ENCODE peak calls at places on chromosomes 3 and 15, in nine cellular contexts. One of them, this sample, is unnamed.

GRCh38 chr3:111735912-111736311 is 123.2 kb upstream of the PHLDB2 start:
- DNase-seq in NCI-H510A: no peak
- DNase-seq in MG63: no peak
- DNase-seq in A549: no peak
- DNase-seq in mesendoderm: no peak
- DNase-seq in heart right ventricle: no peak
- DNase-seq in aorta: no peak
- DNase-seq in cardiac muscle cell: no peak
- DNase-seq in mammary epithelial cell: no peak
- DNase-seq in this sample: no peak

GRCh38 chr3:57927916-57928315 is 80.3 kb upstream of the FLNB start:
- DNase-seq in A549: no peak
- DNase-seq in mesendoderm: no peak
- DNase-seq in MG63: no peak
- DNase-seq in NCI-H510A: no peak
- DNase-seq in cardiac muscle cell: no peak
- DNase-seq in mammary epithelial cell: no peak
- DNase-seq in aorta: no peak
- DNase-seq in heart right ventricle: no peak
- DNase-seq in this sample: no peak

GRCh38 chr3:106290304-106290997 is 421.6 kb upstream of the CBLB start:
- DNase-seq in mammary epithelial cell: no peak
- DNase-seq in MG63: no peak
- DNase-seq in mesendoderm: no peak
- DNase-seq in heart right ventricle: no peak
- DNase-seq in aorta: no peak
- DNase-seq in A549: no peak
- DNase-seq in NCI-H510A: no peak
- DNase-seq in cardiac muscle cell: no peak
- DNase-seq in this sample: no peak

GRCh38 chr15:29131336-29132109 is 138.1 kb downstream of the NSMCE3 start:
- DNase-seq in MG63: no peak
- DNase-seq in NCI-H510A: no peak
- DNase-seq in mammary epithelial cell: no peak
- DNase-seq in heart right ventricle: no peak
- DNase-seq in aorta: no peak
- DNase-seq in A549: no peak
- DNase-seq in cardiac muscle cell: no peak
- DNase-seq in mesendoderm: no peak
- DNase-seq in this sample: no peak

GRCh38 chr3:8319935-8320634 is 181.5 kb upstream of the LMCD1 start:
- DNase-seq in MG63: no peak
- DNase-seq in heart right ventricle: no peak
- DNase-seq in cardiac muscle cell: no peak
- DNase-seq in A549: peak
- DNase-seq in NCI-H510A: no peak
- DNase-seq in mammary epithelial cell: peak
- DNase-seq in mesendoderm: peak
- DNase-seq in aorta: no peak
- DNase-seq in this sample: no peak

GRCh38 chr15:31398677-31399260 is 72.1 kb downstream of the KLF13 start:
- DNase-seq in cardiac muscle cell: no peak
- DNase-seq in mammary epithelial cell: peak
- DNase-seq in aorta: no peak
- DNase-seq in heart right ventricle: no peak
- DNase-seq in A549: no peak
- DNase-seq in MG63: peak
- DNase-seq in NCI-H510A: no peak
- DNase-seq in mesendoderm: no peak
- DNase-seq in this sample: no peak

GRCh38 chr3:194323785-194324735 is 27.1 kb downstream of the CPN2 start:
- DNase-seq in cardiac muscle cell: peak
- DNase-seq in heart right ventricle: peak
- DNase-seq in MG63: peak
- DNase-seq in NCI-H510A: no peak
- DNase-seq in mammary epithelial cell: no peak
- DNase-seq in aorta: no peak
- DNase-seq in A549: peak
- DNase-seq in mesendoderm: no peak
- DNase-seq in this sample: peak

GRCh38 chr3:195897081-195897852 is 11.1 kb downstream of the TNK2 start:
- DNase-seq in mammary epithelial cell: peak
- DNase-seq in mesendoderm: no peak
- DNase-seq in MG63: peak
- DNase-seq in heart right ventricle: no peak
- DNase-seq in NCI-H510A: no peak
- DNase-seq in aorta: peak
- DNase-seq in cardiac muscle cell: peak
- DNase-seq in A549: peak
- DNase-seq in this sample: peak

GRCh38 chr3:117734431-117734830 is 1024.9 kb downstream of the TUSC7 start:
- DNase-seq in NCI-H510A: no peak
- DNase-seq in cardiac muscle cell: no peak
- DNase-seq in MG63: peak
- DNase-seq in A549: no peak
- DNase-seq in heart right ventricle: no peak
- DNase-seq in mammary epithelial cell: no peak
- DNase-seq in mesendoderm: no peak
- DNase-seq in aorta: no peak
- DNase-seq in this sample: no peak

This sample was measured in G401.